ENCODE peak calls at places on chromosomes 16 and 17, in ten cellular contexts. J is activated T-helper 9 cell treated with anti-CD3 and anti-CD28 coated beads, Interleukin-2, amount 50 U/mL, for 16 hours; Q is midbrain; V is GM19239; X is AG10803; F is NCI-H524; O is omental fat pad; Z is EH; H is OCI-LY7; D is stimulated activated CD8-positive, alpha-beta memory T cell treated with anti-CD3 and anti-CD28 coated beads, Interleukin-12 subunit alpha, Interleukin-12 subunit beta, amount 100 ng/mL, for 4 hours. Y is an unnamed sample.

GRCh38 chr17:62718420-62718819 is 89.7 kb downstream of the MARCHF10 start:
- DNase-seq in J (no peak), Q (no peak), V (no peak), X (peak), F (no peak), O (no peak), Z (peak), H (no peak), D (no peak), Y (no peak)

GRCh38 chr17:16419074-16419928 is 3.9 kb downstream of the TRPV2 start:
- DNase-seq in J (peak), Q (no peak), V (no peak), X (peak), F (no peak), O (no peak), Z (peak), H (no peak), D (peak), Y (no peak)

GRCh38 chr17:39069114-39069756 is 82.2 kb downstream of the PLXDC1 start:
- DNase-seq in J (no peak), Q (peak), V (peak), X (peak), F (peak), O (no peak), Z (peak), H (peak), D (no peak), Y (no peak)

GRCh38 chr17:17060930-17061329 is 18.7 kb downstream of the MPRIP start:
- DNase-seq in J (no peak), Q (no peak), V (no peak), X (no peak), F (no peak), O (no peak), Z (no peak), H (no peak), D (no peak), Y (no peak)

GRCh38 chr16:14399397-14400284 is 230.4 kb downstream of the PARN start:
- DNase-seq in J (no peak), Q (peak), V (no peak), X (peak), F (no peak), O (no peak), Z (peak), H (no peak), D (no peak), Y (no peak)

GRCh38 chr17:68780561-68780960 is 174.6 kb downstream of the ABCA8 start:
- DNase-seq in J (no peak), Q (no peak), V (no peak), X (peak), F (no peak), O (no peak), Z (no peak), H (no peak), D (no peak), Y (no peak)

GRCh38 chr16:65710107-65710506 is 588.2 kb upstream of the CDH11 start:
- DNase-seq in J (no peak), Q (no peak), V (no peak), X (no peak), F (no peak), O (no peak), Z (no peak), H (no peak), D (no peak), Y (no peak)

GRCh38 chr17:45146616-45147101 is 1.6 kb upstream of the HEXIM1 start:
- DNase-seq in J (no peak), Q (no peak), V (no peak), X (peak), F (no peak), O (no peak), Z (peak), H (peak), D (no peak), Y (no peak)